ENCODE peak calls at places on chromosomes 13 and 19, in four cellular contexts. D is iPS DF 19.7; Y is esophagus muscularis mucosa; H is stimulated activated CD4-positive, alpha-beta T cell treated with anti-CD3 and anti-CD28 coated beads, Interleukin-4, amount 100 ng/mL, for 4 hours. L is an unnamed sample.

GRCh38 chr13:113980489-113981064 is 6.7 kb upstream of the C13orf46 start:
- DNase-seq in D (no peak), Y (no peak), H (no peak), L (no peak)

GRCh38 chr19:7751157-7751783 is 3.9 kb upstream of the CD209 start:
- DNase-seq in D (no peak), Y (no peak), H (peak), L (no peak)

GRCh38 chr19:20164456-20164855 is 2.6 kb upstream of the ZNF486 start:
- DNase-seq in D (no peak), Y (no peak), H (no peak), L (no peak)

GRCh38 chr13:97200081-97200942 is 21.8 kb upstream of the MBNL2 start:
- DNase-seq in D (no peak), Y (no peak), H (no peak), L (no peak)

GRCh38 chr13:20815469-20815868 is 41.7 kb upstream of the EEF1AKMT1 start:
- DNase-seq in D (no peak), Y (no peak), H (no peak), L (peak)

GRCh38 chr13:25860862-25861261 is 191.0 kb downstream of the SHISA2 start:
- DNase-seq in D (no peak), Y (no peak), H (no peak), L (peak)

GRCh38 chr19:48772503-48772953 is 17.2 kb downstream of the FGF21 start:
- DNase-seq in D (no peak), Y (no peak), H (no peak), L (peak)

GRCh38 chr19:4676955-4677731 is 7.0 kb upstream of the MYDGF start:
- DNase-seq in D (peak), Y (no peak), H (no peak), L (peak)

GRCh38 chr19:55546822-55547614 is 1.7 kb upstream of the SBK3 start:
- DNase-seq in D (no peak), Y (peak), H (no peak), L (peak)

GRCh38 chr19:30402790-30403189 is 30.6 kb downstream of the ZNF536 start:
- DNase-seq in D (no peak), Y (peak), H (no peak), L (no peak)

GRCh38 chr19:33872445-33873320 is 76.0 kb downstream of the KCTD15 start:
- DNase-seq in D (no peak), Y (peak), H (no peak), L (no peak)

GRCh38 chr19:18155095-18156087 is 2.4 kb downstream of the PIK3R2 start:
- DNase-seq in D (no peak), Y (no peak), H (no peak), L (no peak)

GRCh38 chr13:42650470-42650869 is 76.5 kb downstream of the TNFSF11 start:
- DNase-seq in D (no peak), Y (peak), H (no peak), L (peak)

GRCh38 chr19:46776927-46777911 is 11.2 kb downstream of the SLC1A5 start:
- DNase-seq in D (no peak), Y (no peak), H (peak), L (no peak)

GRCh38 chr19:2087621-2088100 is 8.5 kb downstream of the MOB3A start:
- DNase-seq in D (no peak), Y (no peak), H (no peak), L (no peak)

GRCh38 chr13:107205318-107206112 is 637.6 kb upstream of the ARGLU1 start:
- DNase-seq in D (no peak), Y (no peak), H (peak), L (peak)

L was measured in foreskin fibroblast.